ENCODE peak calls at places on chromosomes 6 and 20, in five cellular contexts. S is heart right ventricle, P is GM12865, V is neural crest cell, J is ovary. Q is an unnamed sample.

GRCh38 chr20:3727333-3728035 is 5.0 kb upstream of the HSPA12B start:
- DNase-seq in S (no peak), P (no peak), V (no peak), J (no peak), Q (no peak)

GRCh38 chr6:107218142-107218541 is 102.8 kb upstream of the BEND3 start:
- DNase-seq in S (no peak), P (no peak), V (no peak), J (no peak), Q (no peak)

GRCh38 chr6:169979873-169980440 is 228.5 kb downstream of the ERMARD start:
- DNase-seq in S (no peak), P (no peak), V (no peak), J (no peak), Q (peak; percentile 8)

GRCh38 chr6:81623106-81623834 is 129.2 kb downstream of the TENT5A start:
- DNase-seq in S (no peak), P (no peak), V (no peak), J (no peak), Q (no peak)

GRCh38 chr6:129345890-129346289 is 364.1 kb downstream of the ARHGAP18 start:
- DNase-seq in S (no peak), P (no peak), V (no peak), J (no peak), Q (no peak)

GRCh38 chr6:73637404-73637803 is 16.4 kb downstream of the SLC17A5 start:
- DNase-seq in S (no peak), P (no peak), V (no peak), J (no peak), Q (no peak)

GRCh38 chr20:58071991-58072390 is 156.5 kb downstream of the ANKRD60 start:
- DNase-seq in S (no peak), P (no peak), V (no peak), J (no peak), Q (no peak)

GRCh38 chr6:101722481-101722880 is 329.0 kb downstream of the GRIK2 start:
- DNase-seq in S (no peak), P (no peak), V (no peak), J (no peak), Q (no peak)

GRCh38 chr6:27553123-27553904 is 80.4 kb upstream of the ZNF184 start:
- DNase-seq in S (no peak), P (peak; percentile 88), V (peak; percentile 48), J (no peak), Q (no peak)

GRCh38 chr6:170182093-170182780 is 108.6 kb downstream of the DLL1 start:
- DNase-seq in S (no peak), P (no peak), V (no peak), J (no peak), Q (no peak)

GRCh38 chr6:69007781-69008180 is 372.7 kb downstream of the ADGRB3 start:
- DNase-seq in S (no peak), P (no peak), V (no peak), J (no peak), Q (no peak)

GRCh38 chr6:3315841-3316240 is 57.1 kb downstream of the PSMG4 start:
- DNase-seq in S (no peak), P (no peak), V (no peak), J (no peak), Q (no peak)

GRCh38 chr6:40778918-40779317 is 191.8 kb upstream of the LRFN2 start:
- DNase-seq in S (no peak), P (no peak), V (no peak), J (no peak), Q (no peak)

GRCh38 chr6:38018755-38019165 is 199.2 kb downstream of the ZFAND3 start:
- DNase-seq in S (no peak), P (no peak), V (no peak), J (no peak), Q (no peak)

GRCh38 chr6:96816182-96816888 is 20.9 kb downstream of the GPR63 start:
- DNase-seq in S (no peak), P (no peak), V (no peak), J (no peak), Q (no peak)

GRCh38 chr6:108435391-108435790 is 125.3 kb upstream of the FOXO3 start:
- DNase-seq in S (no peak), P (no peak), V (no peak), J (no peak), Q (no peak)

GRCh38 chr20:49361872-49362663 is 84.2 kb upstream of the ZNFX1 start:
- DNase-seq in S (no peak), P (no peak), V (no peak), J (no peak), Q (no peak)

Q was measured in glutamatergic neuron.